ENCODE peak calls at places on chromosomes 12 and 14, in four cellular contexts. R, P, T and Q are unnamed samples.

GRCh38 chr14:103512701-103513611 is 9.7 kb downstream of the CKB start:
- DNase-seq in R (peak; percentile 92), P (no peak), T (no peak), Q (no peak)

GRCh38 chr12:86376052-86376451 is 119.9 kb upstream of the MGAT4C start:
- DNase-seq in R (no peak), P (peak; percentile 1), T (no peak), Q (no peak)

GRCh38 chr14:61215222-61216010 is 65.7 kb downstream of the TMEM30B start:
- DNase-seq in R (no peak), P (no peak), T (peak; percentile 57), Q (no peak)

GRCh38 chr14:51097287-51097686 is 2.4 kb upstream of the TRIM9 start:
- DNase-seq in R (no peak), P (no peak), T (no peak), Q (no peak)

GRCh38 chr14:101102875-101103274 is 199.4 kb upstream of the RTL1 start:
- DNase-seq in R (no peak), P (no peak), T (no peak), Q (no peak)

GRCh38 chr14:70257526-70257925 is 68.8 kb upstream of the SLC8A3 start:
- DNase-seq in R (no peak), P (peak; percentile 10), T (no peak), Q (no peak)

GRCh38 chr14:103808403-103809001 is 38.9 kb downstream of the PPP1R13B start:
- DNase-seq in R (peak; percentile 86), P (peak; percentile 81), T (peak; percentile 65), Q (peak; percentile 36)

GRCh38 chr14:50254248-50254647 is 22.9 kb upstream of the SOS2 start:
- DNase-seq in R (no peak), P (no peak), T (no peak), Q (no peak)